ENCODE peak calls at places on chromosomes 13 and 19, in six cellular contexts. M is thoracic aorta, E is PC-3, H is AG09309, D is progenitor cell of endocrine pancreas, K is astrocyte of the cerebellum. S is an unnamed sample.

GRCh38 chr13:110129076-110129475 is 177.9 kb downstream of the COL4A1 start:
- DNase-seq in H (no peak), M (no peak), K (no peak), D (no peak), E (no peak), S (no peak)

GRCh38 chr19:17579523-17580244 is 24.2 kb downstream of the COLGALT1 start:
- DNase-seq in D (no peak), M (no peak), E (peak), H (no peak), K (no peak), S (peak)

GRCh38 chr13:109114991-109115390 is 485.6 kb downstream of the MYO16 start:
- DNase-seq in E (no peak), D (no peak), M (no peak), H (no peak), K (no peak), S (no peak)

GRCh38 chr13:49858183-49858856 is 65.8 kb upstream of the KPNA3 start:
- DNase-seq in K (peak), E (peak), M (no peak), D (no peak), H (peak), S (no peak)

GRCh38 chr19:13959962-13960862 is 7.9 kb downstream of the DCAF15 start:
- DNase-seq in H (no peak), D (no peak), K (no peak), M (no peak), E (no peak), S (no peak)

GRCh38 chr13:52454459-52454824 is 836 bp upstream of the CKAP2 start:
- DNase-seq in K (no peak), M (no peak), E (peak), D (no peak), H (no peak), S (no peak)

GRCh38 chr19:52351512-52351911 is 15.5 kb downstream of the ZNF610 start:
- DNase-seq in E (no peak), M (no peak), H (no peak), D (peak), K (no peak), S (no peak)

GRCh38 chr13:45331981-45332830 is 8.8 kb downstream of the TPT1 start:
- DNase-seq in D (no peak), M (no peak), K (peak), H (peak), E (peak), S (no peak)

GRCh38 chr13:62119739-62120700 is 704.4 kb upstream of the PCDH20 start:
- DNase-seq in K (peak), E (peak), D (no peak), M (no peak), H (no peak), S (no peak)

GRCh38 chr13:100818706-100819105 is 144.1 kb upstream of the TMTC4 start:
- DNase-seq in H (no peak), D (no peak), M (no peak), K (peak), E (no peak), S (no peak)

DNA sequence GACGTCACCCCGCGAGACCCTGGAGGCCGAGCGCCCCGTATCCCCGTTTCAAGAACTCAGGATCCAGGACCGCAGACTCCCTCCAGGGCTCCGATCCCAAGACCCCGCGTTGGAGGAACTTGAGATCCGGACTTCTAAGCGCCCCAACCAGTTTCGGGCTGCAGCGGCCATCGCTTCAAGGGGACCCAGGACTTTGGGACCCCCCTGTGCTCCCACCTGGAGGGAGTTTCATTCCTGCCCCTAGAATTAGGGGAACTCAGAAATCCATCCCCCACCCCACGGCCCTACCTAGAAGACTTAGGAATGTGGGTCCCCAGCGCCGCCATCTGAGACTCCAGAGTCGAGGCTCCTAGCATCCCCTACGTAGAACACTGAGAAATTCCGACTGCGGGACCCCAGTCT is 399 bp downstream of the PLEKHG2 start:
- DNase-seq in H (no peak), E (no peak), K (no peak), M (no peak), D (no peak), S (no peak)
- TF ChIP-seq CTCF in H (no peak), E (peak), K (no peak), M (no peak), D (peak), S (peak)

DNA sequence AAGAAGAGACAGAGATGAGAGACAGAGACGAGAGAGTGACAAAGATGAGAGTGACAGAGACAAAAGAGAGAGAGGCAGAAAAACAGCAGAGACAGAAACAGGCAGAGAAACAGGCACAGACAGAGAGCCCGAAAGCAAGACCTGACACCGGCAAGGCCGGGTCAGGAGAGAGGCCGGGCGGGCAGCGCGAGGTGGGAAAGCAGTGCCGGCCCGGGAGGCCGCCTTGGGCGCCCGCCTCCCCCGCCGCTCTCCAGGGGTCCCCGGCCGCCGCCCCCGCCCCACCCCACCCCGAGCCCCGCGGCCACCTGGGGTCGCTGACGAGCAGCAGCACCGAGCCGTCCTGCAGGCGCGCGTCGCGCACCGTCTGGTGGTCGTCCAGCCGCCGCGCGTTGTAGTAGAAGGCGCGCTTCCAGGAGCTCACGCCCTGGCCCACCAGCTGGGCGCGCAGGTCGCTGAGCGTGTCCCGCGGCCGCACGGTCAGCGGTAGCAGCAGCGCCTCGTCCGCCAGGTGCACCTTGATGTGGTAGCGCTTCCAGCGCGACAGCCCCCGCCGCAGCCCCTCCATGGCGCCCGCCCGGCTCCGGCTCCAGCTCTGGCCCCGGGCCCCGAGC is at the start of gene TINCR:
- DNase-seq in E (no peak), K (no peak), H (no peak), D (no peak), M (no peak), S (no peak)
- TF ChIP-seq CTCF in E (no peak), K (no peak), H (no peak), D (peak), M (no peak), S (no peak)

DNA sequence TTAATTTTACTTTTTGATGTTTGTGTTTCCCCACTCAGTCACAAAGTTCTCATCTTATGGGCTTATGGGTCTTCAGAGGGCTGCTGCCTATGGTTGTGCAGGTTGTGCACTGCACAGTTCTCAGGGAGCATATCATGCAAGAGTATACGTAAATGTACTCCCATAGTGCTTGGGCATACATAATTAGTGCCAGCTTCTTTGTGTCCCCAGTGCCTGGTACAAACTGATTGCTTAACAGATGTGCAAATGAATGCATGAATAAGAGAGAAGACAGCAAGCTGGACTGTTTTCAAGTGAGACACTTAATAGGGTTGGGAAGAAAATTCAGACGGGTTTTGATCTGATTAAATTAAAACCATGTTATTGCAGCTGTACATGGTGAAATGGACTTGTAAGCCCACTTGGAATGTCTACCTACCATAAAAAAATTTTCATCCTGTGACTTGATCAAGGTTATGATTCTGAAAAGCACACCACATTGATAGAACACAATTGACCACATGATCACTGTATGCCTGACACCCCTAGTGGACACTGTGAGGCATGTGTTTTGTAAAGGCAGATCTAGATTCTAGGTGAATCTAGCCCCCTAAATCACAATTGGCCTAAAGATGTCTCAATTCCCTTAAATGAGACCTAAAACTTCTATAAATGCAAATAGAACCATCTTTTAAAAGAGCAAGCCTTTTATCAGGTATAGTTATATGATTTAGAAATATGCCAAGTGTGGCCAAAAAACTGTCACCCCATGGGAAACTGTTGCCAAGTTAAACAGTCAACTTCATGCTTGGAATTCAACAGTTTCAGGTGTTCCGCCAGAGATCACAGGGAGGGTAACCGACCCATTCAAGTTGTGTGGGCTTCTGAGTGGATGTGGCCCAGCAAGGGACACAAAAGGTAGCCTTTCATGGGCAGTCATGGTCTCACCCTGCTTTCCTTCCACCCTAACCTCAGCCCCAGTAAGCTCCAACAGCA is 27.9 kb downstream of the FAM124A start:
- DNase-seq in E (no peak), K (no peak), H (no peak), M (no peak), D (no peak), S (no peak)
- TF ChIP-seq CTCF in E (peak), K (peak), H (peak), M (peak), D (peak), S (peak)

GRCh38 chr19:45468803-45469131 is 971 bp downstream of the FOSB start:
- DNase-seq in D (no peak), M (no peak), K (no peak), H (no peak), E (no peak), S (no peak)

GRCh38 chr19:45468159-45468651 is 409 bp downstream of the FOSB start:
- DNase-seq in H (no peak), D (no peak), M (no peak), K (no peak), E (no peak), S (no peak)

GRCh38 chr19:45470147-45471081 is 2.6 kb downstream of the FOSB start:
- DNase-seq in D (no peak), K (no peak), M (no peak), E (peak), H (peak), S (no peak)

GRCh38 chr19:45469835-45470146 is 2.0 kb downstream of the FOSB start:
- DNase-seq in M (peak), K (no peak), E (no peak), H (no peak), D (no peak), S (no peak)

DNA sequence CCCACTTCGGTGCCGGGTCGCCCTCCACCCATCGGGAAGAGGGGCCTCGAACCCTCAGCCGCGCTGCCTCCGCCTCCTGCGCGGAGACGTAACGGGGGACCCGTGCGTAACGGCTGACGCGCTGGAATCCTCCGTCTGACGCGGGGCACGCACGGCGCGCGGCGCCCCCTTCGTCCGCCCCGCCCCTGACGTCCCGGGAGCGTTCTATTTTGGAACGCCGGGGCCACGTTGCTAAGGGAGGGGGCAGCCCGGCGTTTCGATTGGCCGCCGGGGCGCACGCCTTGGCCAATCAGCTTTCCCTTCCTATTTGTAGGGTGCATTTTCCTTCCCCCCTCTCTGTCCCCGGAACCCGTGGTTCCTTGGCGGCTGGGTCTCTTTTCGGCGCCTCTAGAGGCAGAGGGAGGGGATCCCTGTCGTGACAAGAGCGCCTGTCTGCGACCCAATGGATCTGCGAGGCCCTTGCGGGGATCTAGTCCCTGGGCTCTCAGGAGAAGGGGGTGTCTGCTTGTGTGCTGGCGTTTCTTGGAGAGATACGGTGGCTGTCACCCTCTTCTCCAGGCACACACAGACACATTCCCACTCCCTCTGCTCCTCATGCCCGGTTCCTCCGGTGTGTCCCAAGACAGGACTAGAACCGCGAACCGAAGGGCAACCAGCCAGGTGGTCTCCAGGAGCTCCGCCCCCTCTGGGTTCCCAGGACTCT is 1.5 kb downstream of the FOSB start:
- DNase-seq in D (peak), E (peak), H (peak), K (peak), M (no peak), S (peak)
- TF ChIP-seq CTCF in D (no peak), E (no peak), H (peak), K (no peak), M (no peak), S (no peak)